ENCODE peak calls at places on chromosomes 11 and 22, in six cellular contexts. C is activated CD8-positive, alpha-beta memory T cell treated with anti-CD3 and anti-CD28 coated beads, Interleukin-2, amount 50 U/mL, for 4 hours; N is HFFc6; L is cardiac fibroblast; B is activated naive CD8-positive, alpha-beta T cell treated with anti-CD3 and anti-CD28 coated beads, Interleukin-2, amount 10 ng/mL, durations not matched to agents 7 days and 5 days; D is T-helper 1 cell. Q is an unnamed sample.

GRCh38 chr22:24857576-24857975 is 51.6 kb downstream of the SGSM1 start:
- DNase-seq in C (no peak), N (no peak), L (no peak), B (no peak), D (no peak), Q (no peak)

GRCh38 chr11:76209671-76209955 is 3.3 kb upstream of the WNT11 start:
- DNase-seq in C (no peak), N (no peak), L (no peak), B (no peak), D (no peak), Q (no peak)

GRCh38 chr11:57399221-57399620 is 8.8 kb upstream of the PRG2 start:
- DNase-seq in C (no peak), N (no peak), L (no peak), B (no peak), D (no peak), Q (peak; percentile 52)

GRCh38 chr11:118921929-118922744 is 3.6 kb downstream of the BCL9L start:
- DNase-seq in C (no peak), N (peak; percentile 53), L (peak; percentile 82), B (no peak), D (no peak), Q (no peak)

GRCh38 chr22:35328472-35328885 is 28.8 kb downstream of the TOM1 start:
- DNase-seq in C (no peak), N (no peak), L (no peak), B (no peak), D (no peak), Q (no peak)

GRCh38 chr22:17712441-17712840 is 61.8 kb downstream of the BID start:
- DNase-seq in C (no peak), N (peak; percentile 32), L (peak; percentile 45), B (no peak), D (no peak), Q (no peak)

GRCh38 chr11:24216488-24216887 is 280.4 kb upstream of the LUZP2 start:
- DNase-seq in C (no peak), N (no peak), L (no peak), B (no peak), D (no peak), Q (no peak)

GRCh38 chr11:63543711-63544110 is 7.1 kb downstream of the PLAAT4 start:
- DNase-seq in C (no peak), N (no peak), L (no peak), B (no peak), D (no peak), Q (no peak)

GRCh38 chr11:2891901-2892214 is 6.3 kb upstream of the CDKN1C start:
- DNase-seq in C (no peak), N (no peak), L (no peak), B (no peak), D (no peak), Q (peak; percentile 50)

GRCh38 chr11:118619444-118620205 is 12.2 kb downstream of the PHLDB1 start:
- DNase-seq in C (no peak), N (peak; percentile 97), L (peak; percentile 98), B (peak; percentile 8), D (no peak), Q (peak; percentile 94)

Q was measured in RKO.